ENCODE peak calls at places on chromosomes 11 and 22, in four cellular contexts. B is fibroblast of lung; Y is tibial artery; V is CD4-positive, alpha-beta T cell. O is an unnamed sample.

GRCh38 chr22:43173976-43174720 is 12.8 kb downstream of the TTLL12 start:
- DNase-seq in Y (no peak), B (no peak), V (no peak), O (no peak)

GRCh38 chr11:2919837-2920236 is 9.4 kb downstream of the PHLDA2 start:
- DNase-seq in Y (no peak), V (no peak), B (no peak), O (no peak)

GRCh38 chr11:43790444-43790794 is 90.2 kb upstream of the ALKBH3 start:
- DNase-seq in V (no peak), B (peak), Y (no peak), O (no peak)

GRCh38 chr11:115550291-115551059 is 46.3 kb upstream of the CADM1 start:
- DNase-seq in V (no peak), B (peak), Y (no peak), O (no peak)

GRCh38 chr11:3021125-3021524 is 29.0 kb upstream of the NAP1L4 start:
- DNase-seq in V (no peak), Y (no peak), B (peak), O (no peak)

GRCh38 chr22:35010543-35010942 is 55.4 kb upstream of the ISX start:
- DNase-seq in Y (peak), V (no peak), B (no peak), O (no peak)

GRCh38 chr22:25814685-25815084 is 72.7 kb downstream of the MYO18B start:
- DNase-seq in V (no peak), B (no peak), Y (no peak), O (no peak)

GRCh38 chr11:70176940-70177689 is 26.0 kb upstream of the FADD start:
- DNase-seq in V (peak), Y (no peak), B (no peak), O (no peak)

GRCh38 chr11:100752371-100753073 is 65.4 kb downstream of the ARHGAP42 start:
- DNase-seq in B (no peak), V (no peak), Y (no peak), O (no peak)

GRCh38 chr22:33539902-33540751 is 380.1 kb downstream of the LARGE1 start:
- DNase-seq in V (no peak), B (peak), Y (peak), O (peak)

GRCh38 chr11:109799604-109800003 is 293.6 kb upstream of the ZC3H12C start:
- DNase-seq in Y (no peak), B (no peak), V (no peak), O (no peak)

GRCh38 chr22:24845036-24845918 is 39.3 kb downstream of the SGSM1 start:
- DNase-seq in B (peak), Y (peak), V (no peak), O (no peak)

GRCh38 chr11:69476715-69477025 is 4.8 kb upstream of the LINC01488 start:
- DNase-seq in V (no peak), Y (no peak), B (no peak), O (no peak)

GRCh38 chr22:20283674-20284066 is 15.6 kb upstream of the RTN4R start:
- DNase-seq in Y (no peak), B (no peak), V (no peak), O (no peak)

GRCh38 chr11:43116071-43116470 is 195.7 kb upstream of the API5 start:
- DNase-seq in Y (no peak), V (no peak), B (no peak), O (no peak)

GRCh38 chr11:92702771-92703170 is 266.7 kb upstream of the MTNR1B start:
- DNase-seq in Y (no peak), B (peak), V (no peak), O (no peak)

GRCh38 chr22:30239421-30240405 is 6.8 kb downstream of the LIF start:
- DNase-seq in Y (no peak), B (no peak), V (no peak), O (no peak)

GRCh38 chr22:29202231-29203192 is 3.2 kb upstream of the EMID1 start:
- DNase-seq in B (peak), V (no peak), Y (no peak), O (peak)

GRCh38 chr11:29227816-29228215 is 789.0 kb downstream of the KCNA4 start:
- DNase-seq in Y (no peak), V (no peak), B (no peak), O (no peak)

GRCh38 chr22:23675502-23676415 is 15.1 kb upstream of the RGL4 start:
- DNase-seq in B (no peak), Y (peak), V (no peak), O (no peak)

DNA sequence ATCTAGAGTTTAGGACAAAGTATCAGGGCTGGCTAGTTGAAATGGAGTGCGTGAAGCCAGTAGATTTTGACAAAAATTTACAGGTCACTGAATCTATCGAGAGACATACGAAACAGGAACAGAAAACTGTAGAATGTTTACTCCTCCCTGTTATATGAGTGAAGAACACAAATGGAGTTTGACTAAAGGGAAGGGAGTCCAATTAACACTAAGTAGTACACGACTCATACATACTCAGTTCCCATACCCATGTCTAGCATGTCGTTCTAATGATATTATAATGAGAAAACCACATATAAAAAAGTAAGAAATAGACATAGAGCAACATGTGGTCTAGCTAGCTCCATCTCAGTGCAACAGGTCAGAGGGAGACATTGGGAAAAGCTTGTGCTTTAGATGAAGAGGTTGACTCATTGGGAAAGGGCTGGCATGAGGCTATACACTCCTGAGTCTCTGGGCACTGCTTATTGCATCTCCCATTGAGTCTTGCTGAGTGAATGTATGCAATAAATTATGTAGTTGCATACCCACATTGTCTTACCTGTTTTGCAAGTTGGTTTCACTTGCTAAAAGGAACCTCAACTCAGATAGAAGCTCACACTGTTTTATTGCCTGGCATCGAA is 43.5 kb downstream of the CD44 start:
- DNase-seq in Y (no peak), B (no peak), V (no peak), O (no peak)
- H3K27ac ChIP-seq in Y (no peak), B (no peak), V (no peak), O (no peak)

DNA sequence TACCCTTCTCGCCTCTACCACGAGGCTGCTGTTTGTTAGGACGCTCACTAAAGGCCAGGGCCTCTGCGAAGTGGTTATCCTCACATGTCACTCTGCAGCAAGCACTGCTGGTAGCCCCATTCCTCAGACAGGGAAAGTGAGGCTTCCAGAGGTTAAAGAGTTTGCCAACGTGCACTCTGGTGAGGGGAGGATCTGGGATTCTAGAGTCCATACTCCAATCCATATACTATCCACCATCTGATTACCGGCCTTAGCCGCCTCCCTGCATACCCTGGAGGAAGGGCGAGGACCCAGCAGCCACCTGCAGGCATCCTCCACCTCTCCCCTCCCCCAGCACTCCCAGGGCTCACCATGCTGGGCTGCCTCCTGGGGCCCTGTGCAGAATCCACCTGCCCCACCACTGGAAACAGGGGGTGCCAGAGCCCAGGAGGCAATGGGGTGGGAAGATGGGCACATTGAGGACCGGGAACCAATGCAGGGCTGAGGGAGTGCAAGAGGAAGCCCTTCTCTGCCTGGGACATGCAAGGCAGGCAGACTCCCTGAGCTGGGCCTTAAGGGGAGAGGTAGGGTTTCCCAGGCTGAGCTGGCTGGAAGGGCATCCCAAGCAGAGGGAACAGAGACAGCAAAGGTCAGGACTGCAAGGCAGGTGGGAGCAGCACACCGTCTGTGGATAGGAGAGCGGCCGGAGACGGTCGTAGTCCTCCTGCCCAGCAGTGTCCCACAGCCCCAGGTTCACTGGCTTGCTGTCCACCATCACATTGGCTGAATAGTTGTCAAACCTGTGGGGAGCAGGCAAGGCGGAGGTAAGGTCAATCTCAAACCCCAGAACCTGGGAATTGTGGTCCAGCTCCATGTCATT is 11.7 kb downstream of the RAC2 start:
- DNase-seq in V (no peak), B (no peak), Y (no peak), O (no peak)
- TF ChIP-seq CTCF in V (no peak), B (no peak), Y (no peak), O (no peak)

DNA sequence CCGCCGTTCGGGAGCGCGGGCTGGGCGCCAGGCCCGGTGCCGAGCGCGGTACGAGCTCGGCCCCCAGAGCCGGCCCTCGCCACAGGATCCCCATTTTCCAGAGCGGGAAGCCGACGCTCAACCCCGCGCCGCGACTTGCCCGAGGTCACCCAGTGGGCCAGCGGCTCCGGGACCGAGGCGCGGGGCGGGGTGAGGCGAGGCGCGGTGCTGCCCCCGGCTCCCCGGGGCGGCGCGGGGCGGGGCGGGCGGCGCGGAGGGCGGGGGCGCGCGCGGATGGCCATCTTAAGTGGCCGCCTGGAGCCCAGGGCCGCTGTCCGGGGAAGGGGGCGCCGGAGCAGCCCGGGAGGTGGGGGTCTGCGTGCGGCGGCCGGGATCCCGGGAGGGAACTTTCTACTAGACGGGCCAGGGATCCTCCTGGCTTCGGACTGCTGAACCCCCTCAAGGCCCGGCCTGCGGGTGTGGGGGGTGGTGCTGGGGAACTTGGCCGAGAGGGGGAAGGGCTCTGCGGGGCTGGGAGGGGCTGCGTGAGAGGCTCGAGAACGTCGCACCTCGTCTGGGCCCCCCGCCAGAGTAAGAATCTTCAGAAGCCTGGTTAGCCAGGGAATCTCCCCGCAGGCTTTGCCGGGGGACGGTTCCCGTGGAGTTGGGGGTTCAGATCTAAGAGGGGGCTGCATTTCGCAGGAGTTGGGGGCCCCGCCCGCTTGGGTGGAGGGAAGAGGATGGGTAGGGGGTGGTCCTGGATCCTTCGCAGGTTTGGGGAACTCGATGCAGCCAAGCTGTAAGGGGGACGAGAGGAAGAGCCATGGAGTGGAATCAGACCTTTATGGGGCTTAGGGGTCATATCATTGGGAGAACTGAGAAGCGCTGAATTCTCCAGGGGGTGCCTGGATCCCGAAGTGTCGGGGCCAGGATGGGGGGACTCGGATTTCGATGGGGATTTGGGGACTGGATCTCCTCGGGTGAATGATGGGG is 666 bp upstream of the INPPL1 start:
- DNase-seq in B (peak), Y (peak), V (peak), O (no peak)
- H3K27ac ChIP-seq in B (peak), Y (peak), V (peak), O (peak)

GRCh38 chr22:42111798-42112197 is 18.8 kb downstream of the CYP2D6 start:
- DNase-seq in V (no peak), Y (no peak), B (no peak), O (no peak)
- TF ChIP-seq CTCF in V (no peak), Y (no peak), B (no peak), O (no peak)

DNA sequence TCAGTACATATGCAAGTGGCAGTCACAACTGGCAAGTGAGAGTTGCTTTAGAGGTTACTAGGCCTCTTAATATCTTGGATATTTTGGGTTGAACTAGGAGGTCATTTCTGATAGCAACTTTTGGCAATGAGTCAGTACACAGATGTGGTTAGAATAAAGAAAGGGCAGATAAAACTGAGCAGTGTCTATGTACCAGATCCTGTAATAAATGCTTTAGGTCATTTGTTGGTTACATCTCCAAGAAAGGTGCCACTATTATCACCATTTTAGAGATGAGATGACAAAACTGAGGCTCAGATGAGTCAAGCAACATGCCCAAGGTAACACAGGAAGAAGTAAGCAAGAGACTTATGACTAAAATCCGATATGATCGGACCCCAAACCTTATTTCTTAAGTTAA is 25.0 kb downstream of the MAML2 start:
- DNase-seq in B (no peak), Y (no peak), V (no peak), O (no peak)
- H3K27ac ChIP-seq in B (no peak), Y (peak), V (no peak), O (peak)

O was measured in dorsolateral prefrontal cortex.